ENCODE peak calls at places on chromosomes 3 and 15, in nine cellular contexts. J, S, Z, Y, R, M, X, O and N are unnamed samples.

GRCh38 chr3:133717424-133717823 is 28.8 kb upstream of the TF start:
- DNase-seq in J (no peak), S (no peak), Z (no peak), Y (no peak), R (no peak), M (no peak), X (no peak), O (no peak), N (no peak)

GRCh38 chr3:128800241-128801187 is 74.5 kb downstream of the RAB7A start:
- DNase-seq in J (no peak), S (no peak), Z (no peak), Y (no peak), R (no peak), M (no peak), X (no peak), O (no peak), N (no peak)

GRCh38 chr3:139441656-139442055 is 34.7 kb downstream of the RBP2 start:
- DNase-seq in J (no peak), S (no peak), Z (no peak), Y (no peak), R (no peak), M (no peak), X (no peak), O (no peak), N (no peak)

GRCh38 chr3:50194128-50194902 is 2.9 kb downstream of the GNAT1 start:
- DNase-seq in J (peak; percentile 78), S (peak; percentile 83), Z (peak; percentile 87), Y (peak; percentile 82), R (no peak), M (peak; percentile 71), X (peak; percentile 71), O (no peak), N (no peak)

GRCh38 chr3:165642761-165643432 is 194.3 kb downstream of the BCHE start:
- DNase-seq in J (no peak), S (no peak), Z (no peak), Y (peak; percentile 65), R (peak; percentile 80), M (no peak), X (peak; percentile 99), O (no peak), N (peak; percentile 48)

GRCh38 chr3:58034738-58035511 is 26.7 kb downstream of the FLNB start:
- DNase-seq in J (no peak), S (peak; percentile 35), Z (no peak), Y (no peak), R (no peak), M (no peak), X (no peak), O (no peak), N (no peak)

GRCh38 chr3:159632124-159632523 is 356.5 kb upstream of the IL12A start:
- DNase-seq in J (no peak), S (no peak), Z (no peak), Y (no peak), R (no peak), M (no peak), X (no peak), O (no peak), N (no peak)

GRCh38 chr3:33426068-33426467 is 14.1 kb downstream of the UBP1 start:
- DNase-seq in J (no peak), S (no peak), Z (no peak), Y (no peak), R (no peak), M (no peak), X (no peak), O (no peak), N (no peak)

GRCh38 chr3:76039431-76039830 is 254.1 kb upstream of the ZNF717 start:
- DNase-seq in J (no peak), S (no peak), Z (no peak), Y (peak; percentile 58), R (no peak), M (no peak), X (peak; percentile 78), O (no peak), N (no peak)

GRCh38 chr15:100100926-100101325 is 240.8 kb downstream of the ADAMTS17 start:
- DNase-seq in J (no peak), S (no peak), Z (no peak), Y (no peak), R (no peak), M (no peak), X (no peak), O (no peak), N (no peak)

GRCh38 chr3:175325440-175325839 is 466.3 kb downstream of the NAALADL2 start:
- DNase-seq in J (no peak), S (no peak), Z (no peak), Y (no peak), R (no peak), M (no peak), X (no peak), O (no peak), N (no peak)

GRCh38 chr15:63986751-63987341 is 59.4 kb downstream of the DAPK2 start:
- DNase-seq in J (no peak), S (no peak), Z (no peak), Y (peak; percentile 16), R (peak; percentile 21), M (no peak), X (no peak), O (no peak), N (no peak)

GRCh38 chr3:184354740-184355139 is 6.7 kb downstream of the CLCN2 start:
- DNase-seq in J (no peak), S (no peak), Z (no peak), Y (no peak), R (no peak), M (no peak), X (no peak), O (no peak), N (no peak)

GRCh38 chr15:72585659-72586058 is 68.8 kb upstream of the GOLGA6B start:
- DNase-seq in J (no peak), S (no peak), Z (peak; percentile 31), Y (peak; percentile 25), R (no peak), M (no peak), X (peak; percentile 40), O (no peak), N (no peak)

GRCh38 chr15:97052526-97052925 is 722.0 kb downstream of the NR2F2 start:
- DNase-seq in J (no peak), S (no peak), Z (no peak), Y (no peak), R (no peak), M (no peak), X (peak; percentile 3), O (no peak), N (no peak)

GRCh38 chr3:79246875-79247274 is 520.9 kb downstream of the ROBO1 start:
- DNase-seq in J (no peak), S (no peak), Z (no peak), Y (no peak), R (no peak), M (no peak), X (no peak), O (no peak), N (no peak)

GRCh38 chr3:41188291-41188690 is 11.0 kb upstream of the CTNNB1 start:
- DNase-seq in J (no peak), S (no peak), Z (no peak), Y (no peak), R (no peak), M (no peak), X (no peak), O (no peak), N (no peak)

GRCh38 chr3:196627043-196627442 is 12.5 kb upstream of the NRROS start:
- DNase-seq in J (no peak), S (no peak), Z (no peak), Y (no peak), R (no peak), M (no peak), X (no peak), O (no peak), N (no peak)

GRCh38 chr3:183381179-183381578 is 47.2 kb downstream of the MCF2L2 start:
- DNase-seq in J (no peak), S (no peak), Z (no peak), Y (peak; percentile 91), R (no peak), M (no peak), X (peak; percentile 88), O (no peak), N (no peak)

GRCh38 chr3:54963621-54964020 is 35.8 kb upstream of the LRTM1 start:
- DNase-seq in J (no peak), S (no peak), Z (no peak), Y (no peak), R (no peak), M (no peak), X (no peak), O (no peak), N (no peak)

GRCh38 chr3:56974242-56974945 is 86.1 kb upstream of the SPATA12 start:
- DNase-seq in J (no peak), S (no peak), Z (no peak), Y (no peak), R (no peak), M (no peak), X (peak; percentile 25), O (no peak), N (no peak)

GRCh38 chr3:138600341-138600740 is 6.3 kb upstream of the CEP70 start:
- DNase-seq in J (no peak), S (no peak), Z (no peak), Y (peak; percentile 53), R (peak; percentile 23), M (no peak), X (no peak), O (no peak), N (no peak)

GRCh38 chr3:123405936-123406510 is 42.9 kb downstream of the ADCY5 start:
- DNase-seq in J (no peak), S (no peak), Z (no peak), Y (no peak), R (no peak), M (no peak), X (no peak), O (no peak), N (no peak)

GRCh38 chr3:168839692-168840091 is 744.0 kb upstream of the GOLIM4 start:
- DNase-seq in J (no peak), S (no peak), Z (no peak), Y (no peak), R (no peak), M (no peak), X (no peak), O (no peak), N (no peak)

GRCh38 chr3:22620498-22620897 is 582.6 kb upstream of the UBE2E2 start:
- DNase-seq in J (no peak), S (no peak), Z (no peak), Y (peak; percentile 41), R (no peak), M (no peak), X (no peak), O (no peak), N (no peak)

GRCh38 chr3:118196183-118196582 is 838.5 kb downstream of the IGSF11 start:
- DNase-seq in J (no peak), S (no peak), Z (no peak), Y (no peak), R (no peak), M (no peak), X (no peak), O (no peak), N (no peak)